ENCODE peak calls at places on chromosomes 1 and 21, in ten cellular contexts. Q is G401, S is A549, E is esophagus muscularis mucosa, A is left ventricle myocardium inferior, F is NB4, C is GM12864, W is T-helper 1 cell, P is T-helper 2 cell, M is NCI-H748 treated with DMSO at 0.1 percent for 48 hours. Y is an unnamed sample.

GRCh38 chr1:45673956-45674355 is 12.4 kb downstream of the GPBP1L1 start:
- DNase-seq in Q (no peak), F (no peak), W (no peak), P (no peak), E (no peak), S (no peak), C (no peak), A (no peak), M (no peak), Y (no peak)

GRCh38 chr1:10428956-10429355 is 1.3 kb upstream of the CENPS start:
- DNase-seq in A (no peak), P (no peak), Q (no peak), E (no peak), S (no peak), C (no peak), W (no peak), F (no peak), M (no peak), Y (no peak)

GRCh38 chr1:89781494-89782126 is 39.2 kb upstream of the LRRC8D start:
- DNase-seq in C (peak), P (peak), A (no peak), W (peak), E (no peak), Q (no peak), M (no peak), S (no peak), F (no peak), Y (no peak)

GRCh38 chr1:117128323-117129079 is 7.0 kb upstream of the TRIM45 start:
- DNase-seq in S (peak), W (peak), E (no peak), F (peak), Q (peak), C (no peak), P (peak), M (peak), A (no peak), Y (peak)

GRCh38 chr1:164733734-164734133 is 174.8 kb downstream of the PBX1 start:
- DNase-seq in S (no peak), Q (no peak), C (no peak), F (no peak), P (no peak), A (no peak), W (no peak), M (no peak), E (no peak), Y (no peak)

GRCh38 chr21:46018615-46019014 is 37.0 kb downstream of the COL6A1 start:
- DNase-seq in W (no peak), M (no peak), A (no peak), Q (no peak), P (no peak), F (peak), C (no peak), E (no peak), S (no peak), Y (peak)

GRCh38 chr1:64235910-64236309 is 32.5 kb downstream of the UBE2U start:
- DNase-seq in W (no peak), F (no peak), A (no peak), P (no peak), S (no peak), C (no peak), E (no peak), M (no peak), Q (no peak), Y (no peak)

GRCh38 chr1:2607681-2608041 is 21.1 kb downstream of the PRXL2B start:
- DNase-seq in S (no peak), A (no peak), C (no peak), M (no peak), P (no peak), F (no peak), E (no peak), Q (no peak), W (no peak), Y (no peak)

GRCh38 chr1:181712636-181713238 is 229.4 kb downstream of the CACNA1E start:
- DNase-seq in A (no peak), M (no peak), P (no peak), Q (peak), C (no peak), E (no peak), S (no peak), F (no peak), W (no peak), Y (no peak)

GRCh38 chr1:247558275-247558674 is 9.3 kb downstream of the GCSAML start:
- DNase-seq in A (no peak), F (no peak), E (no peak), C (no peak), P (no peak), S (no peak), W (no peak), Q (no peak), M (no peak), Y (no peak)

GRCh38 chr1:241532173-241532553 is at the start of gene KMO:
- DNase-seq in W (peak), P (no peak), S (no peak), F (peak), E (no peak), Q (no peak), C (no peak), M (no peak), A (no peak), Y (no peak)

GRCh38 chr1:245961137-245961540 is 545.9 kb downstream of the SMYD3 start:
- DNase-seq in F (no peak), P (no peak), A (no peak), M (no peak), C (no peak), W (no peak), Q (no peak), S (no peak), E (no peak), Y (peak)

GRCh38 chr1:31476891-31477846 is 64.2 kb downstream of the SERINC2 start:
- DNase-seq in M (peak), E (no peak), A (no peak), S (no peak), F (peak), P (no peak), W (no peak), C (no peak), Q (no peak), Y (peak)

GRCh38 chr1:169630006-169630405 is at the start of gene SELP:
- DNase-seq in W (no peak), M (no peak), A (no peak), C (no peak), Q (no peak), E (no peak), S (no peak), F (no peak), P (no peak), Y (no peak)

GRCh38 chr1:191398551-191398950 is 759.7 kb upstream of the RGS18 start:
- DNase-seq in S (no peak), M (no peak), Q (no peak), A (no peak), P (no peak), C (no peak), E (no peak), W (no peak), F (no peak), Y (no peak)

GRCh38 chr1:20227704-20228103 is 41.4 kb upstream of the PLA2G2C start:
- DNase-seq in P (no peak), C (no peak), Q (no peak), F (no peak), E (no peak), S (no peak), W (no peak), M (no peak), A (no peak), Y (no peak)

GRCh38 chr1:83794384-83794783 is 204.5 kb downstream of the TTLL7 start:
- DNase-seq in W (no peak), F (no peak), P (no peak), A (no peak), S (no peak), E (no peak), Q (no peak), M (no peak), C (peak), Y (no peak)

GRCh38 chr1:1088801-1089680 is 14.9 kb upstream of the RNF223 start:
- DNase-seq in M (no peak), W (no peak), F (no peak), A (peak), P (no peak), Q (no peak), E (no peak), S (no peak), C (no peak), Y (no peak)

GRCh38 chr21:38879912-38880577 is 74.3 kb downstream of the ETS2 start:
- DNase-seq in Q (no peak), C (no peak), M (no peak), F (no peak), E (no peak), P (no peak), S (no peak), W (no peak), A (no peak), Y (no peak)

GRCh38 chr1:180243517-180244221 is 13.6 kb downstream of the LHX4 start:
- DNase-seq in E (no peak), Q (no peak), S (peak), W (no peak), C (no peak), P (no peak), A (no peak), M (no peak), F (no peak), Y (no peak)

GRCh38 chr21:43825610-43825935 is 36.2 kb downstream of the RRP1 start:
- DNase-seq in A (no peak), Q (no peak), E (no peak), P (no peak), C (no peak), W (no peak), F (no peak), S (no peak), M (no peak), Y (no peak)

GRCh38 chr1:37471345-37472231 is 2.8 kb upstream of the ZC3H12A start:
- DNase-seq in E (no peak), M (no peak), F (peak), W (no peak), A (peak), S (peak), C (no peak), Q (peak), P (no peak), Y (no peak)

GRCh38 chr1:228392111-228392936 is 14.3 kb downstream of the TRIM11 start:
- DNase-seq in P (no peak), Q (no peak), M (no peak), C (no peak), S (no peak), F (peak), E (no peak), W (no peak), A (no peak), Y (no peak)

GRCh38 chr1:48627467-48627866 is 149.2 kb downstream of the BEND5 start:
- DNase-seq in E (no peak), W (no peak), C (no peak), Q (no peak), M (peak), P (no peak), A (no peak), F (no peak), S (no peak), Y (no peak)

GRCh38 chr1:77322061-77322900 is 40.5 kb downstream of the AK5 start:
- DNase-seq in W (no peak), M (no peak), E (no peak), S (peak), Q (no peak), A (no peak), F (peak), C (no peak), P (no peak), Y (no peak)

GRCh38 chr1:45669379-45669778 is 17.0 kb downstream of the GPBP1L1 start:
- DNase-seq in S (no peak), E (no peak), P (no peak), W (no peak), A (no peak), M (no peak), C (no peak), F (no peak), Q (no peak), Y (no peak)

Y was measured in KBM-7.